ENCODE peak calls at places on chromosomes 1 and 21, in eight cellular contexts. One of them, this sample, is unnamed.

GRCh38 chr1:157199421-157199755 is 61.2 kb upstream of the ETV3 start:
- DNase-seq in astrocyte: no peak
- DNase-seq in keratinocyte: no peak
- DNase-seq in osteocyte: no peak
- DNase-seq in lower lobe of right lung: no peak
- DNase-seq in kidney epithelial cell: no peak
- DNase-seq in GM23338: no peak
- DNase-seq in neural progenitor cell: no peak
- DNase-seq in this sample: no peak

GRCh38 chr1:14939527-14940284 is 213.8 kb upstream of the TMEM51 start:
- DNase-seq in neural progenitor cell: no peak
- DNase-seq in kidney epithelial cell: no peak
- DNase-seq in lower lobe of right lung: no peak
- DNase-seq in astrocyte: peak
- DNase-seq in GM23338: no peak
- DNase-seq in osteocyte: no peak
- DNase-seq in keratinocyte: no peak
- DNase-seq in this sample: no peak

GRCh38 chr1:56563568-56563967 is 15.8 kb downstream of the PLPP3 start:
- DNase-seq in osteocyte: no peak
- DNase-seq in neural progenitor cell: no peak
- DNase-seq in lower lobe of right lung: no peak
- DNase-seq in astrocyte: no peak
- DNase-seq in GM23338: no peak
- DNase-seq in kidney epithelial cell: no peak
- DNase-seq in keratinocyte: no peak
- DNase-seq in this sample: no peak

GRCh38 chr1:32496127-32496526 is 31.3 kb downstream of the ZBTB8B start:
- DNase-seq in neural progenitor cell: no peak
- DNase-seq in keratinocyte: no peak
- DNase-seq in kidney epithelial cell: no peak
- DNase-seq in osteocyte: no peak
- DNase-seq in astrocyte: peak
- DNase-seq in GM23338: no peak
- DNase-seq in lower lobe of right lung: no peak
- DNase-seq in this sample: no peak

GRCh38 chr1:98556521-98557158 is 104.9 kb upstream of the SNX7 start:
- DNase-seq in lower lobe of right lung: no peak
- DNase-seq in kidney epithelial cell: no peak
- DNase-seq in astrocyte: no peak
- DNase-seq in GM23338: peak
- DNase-seq in neural progenitor cell: peak
- DNase-seq in keratinocyte: no peak
- DNase-seq in osteocyte: no peak
- DNase-seq in this sample: no peak

GRCh38 chr1:224864006-224864405 is 65.5 kb upstream of the DNAH14 start:
- DNase-seq in astrocyte: peak
- DNase-seq in GM23338: no peak
- DNase-seq in lower lobe of right lung: no peak
- DNase-seq in keratinocyte: no peak
- DNase-seq in neural progenitor cell: no peak
- DNase-seq in osteocyte: no peak
- DNase-seq in kidney epithelial cell: no peak
- DNase-seq in this sample: no peak

GRCh38 chr1:175183586-175183985 is 9.0 kb downstream of the KIAA0040 start:
- DNase-seq in neural progenitor cell: peak
- DNase-seq in lower lobe of right lung: no peak
- DNase-seq in kidney epithelial cell: no peak
- DNase-seq in GM23338: peak
- DNase-seq in keratinocyte: no peak
- DNase-seq in osteocyte: no peak
- DNase-seq in astrocyte: no peak
- DNase-seq in this sample: no peak

GRCh38 chr1:85617582-85618237 is 37.1 kb downstream of the CCN1 start:
- DNase-seq in lower lobe of right lung: no peak
- DNase-seq in keratinocyte: no peak
- DNase-seq in neural progenitor cell: no peak
- DNase-seq in osteocyte: no peak
- DNase-seq in astrocyte: peak
- DNase-seq in kidney epithelial cell: no peak
- DNase-seq in GM23338: no peak
- DNase-seq in this sample: no peak

GRCh38 chr1:236576004-236576403 is 28.3 kb downstream of the HEATR1 start:
- DNase-seq in osteocyte: no peak
- DNase-seq in neural progenitor cell: no peak
- DNase-seq in GM23338: no peak
- DNase-seq in astrocyte: peak
- DNase-seq in lower lobe of right lung: no peak
- DNase-seq in keratinocyte: no peak
- DNase-seq in kidney epithelial cell: no peak
- DNase-seq in this sample: no peak

GRCh38 chr1:21232044-21232443 is 55.3 kb upstream of the EIF4G3 start:
- DNase-seq in astrocyte: no peak
- DNase-seq in GM23338: peak
- DNase-seq in keratinocyte: no peak
- DNase-seq in neural progenitor cell: peak
- DNase-seq in kidney epithelial cell: no peak
- DNase-seq in osteocyte: no peak
- DNase-seq in lower lobe of right lung: no peak
- DNase-seq in this sample: peak

GRCh38 chr1:158055854-158056253 is 62.4 kb downstream of the KIRREL1 start:
- DNase-seq in GM23338: peak
- DNase-seq in neural progenitor cell: no peak
- DNase-seq in lower lobe of right lung: no peak
- DNase-seq in kidney epithelial cell: no peak
- DNase-seq in osteocyte: no peak
- DNase-seq in astrocyte: no peak
- DNase-seq in keratinocyte: no peak
- DNase-seq in this sample: no peak

GRCh38 chr21:36044056-36044455 is 16.3 kb downstream of the SETD4 start:
- DNase-seq in lower lobe of right lung: no peak
- DNase-seq in keratinocyte: no peak
- DNase-seq in GM23338: no peak
- DNase-seq in kidney epithelial cell: no peak
- DNase-seq in neural progenitor cell: no peak
- DNase-seq in osteocyte: no peak
- DNase-seq in astrocyte: no peak
- DNase-seq in this sample: no peak

GRCh38 chr1:173255214-173255813 is 48.2 kb upstream of the TNFSF4 start:
- DNase-seq in lower lobe of right lung: no peak
- DNase-seq in astrocyte: no peak
- DNase-seq in GM23338: peak
- DNase-seq in kidney epithelial cell: no peak
- DNase-seq in keratinocyte: no peak
- DNase-seq in neural progenitor cell: peak
- DNase-seq in osteocyte: no peak
- DNase-seq in this sample: peak

GRCh38 chr1:33060579-33061083 is 20.3 kb upstream of the AZIN2 start:
- DNase-seq in osteocyte: peak
- DNase-seq in lower lobe of right lung: peak
- DNase-seq in kidney epithelial cell: no peak
- DNase-seq in astrocyte: peak
- DNase-seq in GM23338: no peak
- DNase-seq in keratinocyte: peak
- DNase-seq in neural progenitor cell: no peak
- DNase-seq in this sample: no peak

GRCh38 chr1:180002437-180002836 is 47.8 kb downstream of the CEP350 start:
- DNase-seq in lower lobe of right lung: no peak
- DNase-seq in astrocyte: peak
- DNase-seq in neural progenitor cell: no peak
- DNase-seq in osteocyte: no peak
- DNase-seq in kidney epithelial cell: no peak
- DNase-seq in GM23338: no peak
- DNase-seq in keratinocyte: peak
- DNase-seq in this sample: no peak

GRCh38 chr1:239951518-239952130 is 140.1 kb upstream of the FMN2 start:
- DNase-seq in GM23338: peak
- DNase-seq in keratinocyte: no peak
- DNase-seq in kidney epithelial cell: no peak
- DNase-seq in osteocyte: no peak
- DNase-seq in lower lobe of right lung: no peak
- DNase-seq in neural progenitor cell: peak
- DNase-seq in astrocyte: peak
- DNase-seq in this sample: peak

GRCh38 chr1:98733782-98734112 is 72.2 kb downstream of the SNX7 start:
- DNase-seq in GM23338: no peak
- DNase-seq in keratinocyte: no peak
- DNase-seq in kidney epithelial cell: no peak
- DNase-seq in neural progenitor cell: no peak
- DNase-seq in osteocyte: no peak
- DNase-seq in astrocyte: peak
- DNase-seq in lower lobe of right lung: no peak
- DNase-seq in this sample: no peak

GRCh38 chr1:58251415-58252073 is 295.0 kb downstream of the OMA1 start:
- DNase-seq in neural progenitor cell: peak
- DNase-seq in osteocyte: no peak
- DNase-seq in astrocyte: no peak
- DNase-seq in GM23338: peak
- DNase-seq in lower lobe of right lung: no peak
- DNase-seq in kidney epithelial cell: no peak
- DNase-seq in keratinocyte: no peak
- DNase-seq in this sample: peak
- TF ChIP-seq CTCF in neural progenitor cell: peak
- TF ChIP-seq CTCF in osteocyte: no peak
- TF ChIP-seq CTCF in astrocyte: no peak
- TF ChIP-seq CTCF in GM23338: peak
- TF ChIP-seq CTCF in lower lobe of right lung: no peak
- TF ChIP-seq CTCF in kidney epithelial cell: no peak
- TF ChIP-seq CTCF in keratinocyte: peak
- TF ChIP-seq CTCF in this sample: no peak

GRCh38 chr1:16905112-16905855 is 9.5 kb downstream of the RNU1-2 start:
- DNase-seq in osteocyte: no peak
- DNase-seq in kidney epithelial cell: peak
- DNase-seq in neural progenitor cell: peak
- DNase-seq in astrocyte: peak
- DNase-seq in lower lobe of right lung: no peak
- DNase-seq in GM23338: peak
- DNase-seq in keratinocyte: peak
- DNase-seq in this sample: no peak

GRCh38 chr1:16900771-16901170 is 5.0 kb downstream of the RNU1-2 start:
- DNase-seq in GM23338: no peak
- DNase-seq in lower lobe of right lung: no peak
- DNase-seq in astrocyte: no peak
- DNase-seq in neural progenitor cell: no peak
- DNase-seq in keratinocyte: no peak
- DNase-seq in kidney epithelial cell: no peak
- DNase-seq in osteocyte: no peak
- DNase-seq in this sample: no peak

GRCh38 chr1:16903458-16903796 is 7.6 kb downstream of the RNU1-2 start:
- DNase-seq in keratinocyte: no peak
- DNase-seq in GM23338: no peak
- DNase-seq in astrocyte: no peak
- DNase-seq in neural progenitor cell: no peak
- DNase-seq in osteocyte: no peak
- DNase-seq in kidney epithelial cell: no peak
- DNase-seq in lower lobe of right lung: no peak
- DNase-seq in this sample: no peak

GRCh38 chr1:16904560-16905111 is 8.9 kb downstream of the RNU1-2 start:
- DNase-seq in GM23338: peak
- DNase-seq in kidney epithelial cell: peak
- DNase-seq in astrocyte: peak
- DNase-seq in osteocyte: peak
- DNase-seq in neural progenitor cell: peak
- DNase-seq in keratinocyte: peak
- DNase-seq in lower lobe of right lung: peak
- DNase-seq in this sample: peak

DNA sequence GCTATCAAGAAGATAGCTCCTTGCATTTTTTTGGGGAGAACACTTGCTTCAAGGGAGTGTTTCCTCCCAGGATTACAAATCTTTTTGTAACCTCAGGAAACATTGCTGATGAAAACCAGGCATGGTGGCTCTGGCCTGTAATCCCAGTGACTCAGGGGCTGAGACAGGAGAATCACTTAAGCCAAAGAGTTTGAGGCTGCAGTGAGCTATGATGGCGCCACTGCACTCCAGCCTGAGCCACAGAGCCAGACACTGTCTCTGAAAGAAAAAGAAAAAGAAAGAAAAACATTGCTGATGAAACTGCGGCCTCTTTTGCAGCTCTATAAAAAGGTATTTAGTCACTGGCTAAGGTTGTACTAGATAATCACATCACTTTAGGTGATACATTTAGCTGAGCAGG is 7.3 kb downstream of the RNU1-2 start:
- DNase-seq in neural progenitor cell: no peak
- DNase-seq in kidney epithelial cell: no peak
- DNase-seq in GM23338: no peak
- DNase-seq in lower lobe of right lung: no peak
- DNase-seq in astrocyte: peak
- DNase-seq in osteocyte: no peak
- DNase-seq in keratinocyte: no peak
- DNase-seq in this sample: no peak
- TF ChIP-seq CTCF in neural progenitor cell: no peak
- TF ChIP-seq CTCF in kidney epithelial cell: peak
- TF ChIP-seq CTCF in GM23338: no peak
- TF ChIP-seq CTCF in lower lobe of right lung: no peak
- TF ChIP-seq CTCF in astrocyte: no peak
- TF ChIP-seq CTCF in osteocyte: no peak
- TF ChIP-seq CTCF in keratinocyte: no peak
- TF ChIP-seq CTCF in this sample: no peak

GRCh38 chr1:231931146-231931545 is 304.6 kb downstream of the DISC1 start:
- DNase-seq in osteocyte: no peak
- DNase-seq in lower lobe of right lung: no peak
- DNase-seq in astrocyte: no peak
- DNase-seq in GM23338: no peak
- DNase-seq in kidney epithelial cell: no peak
- DNase-seq in neural progenitor cell: no peak
- DNase-seq in keratinocyte: peak
- DNase-seq in this sample: no peak

GRCh38 chr1:231930257-231930947 is 303.8 kb downstream of the DISC1 start:
- DNase-seq in astrocyte: no peak
- DNase-seq in kidney epithelial cell: no peak
- DNase-seq in lower lobe of right lung: no peak
- DNase-seq in neural progenitor cell: no peak
- DNase-seq in osteocyte: no peak
- DNase-seq in keratinocyte: no peak
- DNase-seq in GM23338: no peak
- DNase-seq in this sample: no peak

GRCh38 chr1:231929311-231929710 is 302.7 kb downstream of the DISC1 start:
- DNase-seq in GM23338: peak
- DNase-seq in neural progenitor cell: peak
- DNase-seq in lower lobe of right lung: no peak
- DNase-seq in keratinocyte: peak
- DNase-seq in osteocyte: no peak
- DNase-seq in astrocyte: peak
- DNase-seq in kidney epithelial cell: peak
- DNase-seq in this sample: no peak

GRCh38 chr1:231933711-231934626 is 307.4 kb downstream of the DISC1 start:
- DNase-seq in astrocyte: no peak
- DNase-seq in kidney epithelial cell: no peak
- DNase-seq in neural progenitor cell: no peak
- DNase-seq in GM23338: no peak
- DNase-seq in keratinocyte: no peak
- DNase-seq in lower lobe of right lung: no peak
- DNase-seq in osteocyte: no peak
- DNase-seq in this sample: no peak

GRCh38 chr1:231931846-231932454 is 305.4 kb downstream of the DISC1 start:
- DNase-seq in astrocyte: no peak
- DNase-seq in kidney epithelial cell: no peak
- DNase-seq in lower lobe of right lung: no peak
- DNase-seq in keratinocyte: no peak
- DNase-seq in osteocyte: no peak
- DNase-seq in GM23338: peak
- DNase-seq in neural progenitor cell: no peak
- DNase-seq in this sample: no peak
- TF ChIP-seq CTCF in astrocyte: peak
- TF ChIP-seq CTCF in kidney epithelial cell: peak
- TF ChIP-seq CTCF in lower lobe of right lung: peak
- TF ChIP-seq CTCF in keratinocyte: peak
- TF ChIP-seq CTCF in osteocyte: peak
- TF ChIP-seq CTCF in GM23338: peak
- TF ChIP-seq CTCF in neural progenitor cell: peak
- TF ChIP-seq CTCF in this sample: peak

GRCh38 chr1:181504294-181505115 is 21.2 kb downstream of the CACNA1E start:
- DNase-seq in GM23338: peak
- DNase-seq in keratinocyte: no peak
- DNase-seq in osteocyte: no peak
- DNase-seq in lower lobe of right lung: no peak
- DNase-seq in neural progenitor cell: peak
- DNase-seq in kidney epithelial cell: no peak
- DNase-seq in astrocyte: no peak
- DNase-seq in this sample: peak
- TF ChIP-seq CTCF in GM23338: peak
- TF ChIP-seq CTCF in keratinocyte: no peak
- TF ChIP-seq CTCF in osteocyte: no peak
- TF ChIP-seq CTCF in lower lobe of right lung: no peak
- TF ChIP-seq CTCF in neural progenitor cell: peak
- TF ChIP-seq CTCF in kidney epithelial cell: no peak
- TF ChIP-seq CTCF in astrocyte: peak
- TF ChIP-seq CTCF in this sample: peak

This sample was measured in Calu3.